ENCODE peak calls at places on chromosome 18, in five cellular contexts. J, K, Z, C and S are unnamed samples.

GRCh38 chr18:42155024-42155423 is 200.0 kb downstream of the PIK3C3 start:
- DNase-seq in C (no peak), Z (no peak), J (no peak), K (no peak), S (no peak)

GRCh38 chr18:70781860-70782453 is 493.1 kb downstream of the SOCS6 start:
- DNase-seq in J (peak), C (peak), K (peak), Z (peak), S (peak)

GRCh38 chr18:66211693-66212195 is 392.1 kb downstream of the CDH19 start:
- DNase-seq in K (no peak), C (no peak), Z (no peak), J (no peak), S (no peak)

GRCh38 chr18:9971313-9971920 is 57.6 kb downstream of the VAPA start:
- DNase-seq in Z (peak), K (no peak), C (peak), J (peak), S (peak)

GRCh38 chr18:14768241-14768640 is 20.3 kb downstream of the ANKRD30B start:
- DNase-seq in C (no peak), Z (no peak), K (no peak), J (no peak), S (no peak)

GRCh38 chr18:80176334-80177080 is 67.4 kb downstream of the ADNP2 start:
- DNase-seq in Z (no peak), C (peak), J (no peak), K (no peak), S (peak)

GRCh38 chr18:35514283-35514682 is 16.5 kb upstream of the INO80C start:
- DNase-seq in C (no peak), K (no peak), J (no peak), Z (no peak), S (no peak)

GRCh38 chr18:79955302-79956075 is 4.0 kb upstream of the SLC66A2 start:
- DNase-seq in K (no peak), C (no peak), Z (no peak), J (no peak), S (no peak)

GRCh38 chr18:75071866-75072671 is 136.9 kb downstream of the PTGR3 start:
- DNase-seq in K (no peak), J (no peak), Z (no peak), C (no peak), S (no peak)

GRCh38 chr18:21704603-21705364 is at the start of gene ABHD3:
- DNase-seq in Z (peak), C (peak), J (peak), K (peak), S (peak)

GRCh38 chr18:22167091-22167470 is 2.3 kb upstream of the GATA6 start:
- DNase-seq in Z (no peak), J (peak), K (peak), C (no peak), S (no peak)

GRCh38 chr18:79690586-79691482 is 11.2 kb downstream of the CTDP1 start:
- DNase-seq in K (no peak), J (no peak), C (no peak), Z (no peak), S (no peak)

GRCh38 chr18:70333757-70334156 is 44.9 kb downstream of the SOCS6 start:
- DNase-seq in C (peak), K (no peak), J (peak), Z (peak), S (peak)

GRCh38 chr18:80245781-80246655 is 1.3 kb downstream of the PARD6G start:
- DNase-seq in J (no peak), C (no peak), Z (peak), K (no peak), S (no peak)

GRCh38 chr18:23137093-23137640 is 1.9 kb downstream of the CABLES1 start:
- DNase-seq in J (no peak), K (no peak), Z (no peak), C (peak), S (no peak)

GRCh38 chr18:47881752-47882455 is 48.6 kb downstream of the SMAD2 start:
- DNase-seq in Z (peak), J (peak), C (peak), K (no peak), S (peak)

GRCh38 chr18:5582054-5582453 is 38.3 kb upstream of the EPB41L3 start:
- DNase-seq in C (peak), J (no peak), Z (no peak), K (no peak), S (peak)

GRCh38 chr18:9757851-9758587 is 49.9 kb downstream of the RAB31 start:
- DNase-seq in J (peak), Z (no peak), K (no peak), C (peak), S (peak)

GRCh38 chr18:9740076-9740475 is 32.0 kb downstream of the RAB31 start:
- DNase-seq in J (no peak), K (no peak), C (no peak), Z (peak), S (no peak)

GRCh38 chr18:42290318-42291307 is 335.6 kb downstream of the PIK3C3 start:
- DNase-seq in Z (no peak), C (no peak), J (no peak), K (peak), S (no peak)

GRCh38 chr18:7221424-7222155 is 9.3 kb upstream of the LRRC30 start:
- DNase-seq in J (peak), C (peak), K (no peak), Z (peak), S (peak)

GRCh38 chr18:37422116-37422515 is 143.5 kb downstream of the CELF4 start:
- DNase-seq in K (no peak), Z (no peak), J (no peak), C (no peak), S (no peak)
- TF ChIP-seq CTCF in K (no peak), Z (no peak), J (no peak), C (no peak), S (no peak)

DNA sequence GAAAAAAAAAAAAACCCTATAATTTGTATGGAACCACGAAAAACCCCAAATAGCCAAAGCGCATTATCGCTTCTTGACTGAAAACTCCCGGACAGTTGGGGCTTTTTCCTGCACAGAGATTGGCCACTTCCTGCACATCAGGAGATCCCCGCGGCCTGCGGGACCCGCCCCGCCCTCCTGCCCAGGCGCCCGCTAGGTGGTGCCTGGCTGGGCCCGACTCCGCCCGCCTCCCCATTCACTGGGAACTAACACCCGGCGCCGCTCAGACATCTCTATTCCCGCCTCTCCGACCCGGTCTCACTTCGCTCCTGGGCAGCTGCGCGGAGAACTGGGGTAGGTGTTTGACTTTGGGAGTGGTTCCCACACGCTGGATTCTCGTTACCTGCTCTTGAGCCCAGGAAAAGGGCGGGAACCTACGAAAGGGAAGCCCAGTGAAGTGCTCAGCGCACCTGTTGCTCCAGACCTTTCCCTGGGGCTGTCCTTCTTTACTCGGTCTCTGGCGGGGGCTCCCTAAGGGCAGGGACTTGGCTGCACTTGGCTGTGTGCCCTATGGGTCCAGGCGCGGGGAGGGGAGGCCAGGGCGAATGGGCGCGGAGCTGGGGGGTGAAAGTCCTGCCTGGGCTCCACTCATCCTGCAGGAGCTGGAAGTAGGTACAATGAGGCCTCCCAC is at the start of gene HMSD:
- DNase-seq in K (peak), C (peak), J (peak), Z (peak), S (no peak)
- TF ChIP-seq CTCF in K (peak), C (peak), J (peak), Z (peak), S (peak)

DNA sequence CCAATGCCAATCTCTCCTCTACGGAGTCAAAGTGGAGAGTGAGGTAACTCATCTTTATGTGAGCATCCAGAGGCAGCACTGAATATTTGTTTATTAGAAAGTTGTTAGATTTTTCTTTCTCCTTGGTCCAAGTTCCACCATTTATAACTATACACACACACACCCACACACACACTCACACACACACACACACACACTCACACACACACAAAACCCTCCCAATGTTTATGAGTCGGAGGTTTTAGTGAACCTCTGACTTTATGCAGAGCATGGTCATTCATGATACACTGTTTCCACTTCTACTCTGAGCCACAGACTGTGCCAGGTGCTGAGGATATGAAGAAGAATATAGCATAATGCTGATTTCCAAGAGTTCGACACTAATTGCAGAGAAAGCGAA is 132.9 kb upstream of the CCDC68 start:
- DNase-seq in C (no peak), Z (no peak), K (no peak), J (no peak), S (no peak)
- TF ChIP-seq CTCF in C (no peak), Z (no peak), K (no peak), J (no peak), S (no peak)

GRCh38 chr18:52343138-52343537 is 3.1 kb downstream of the DCC start:
- DNase-seq in Z (no peak), K (no peak), C (peak), J (peak), S (no peak)
- TF ChIP-seq CTCF in Z (no peak), K (no peak), C (peak), J (peak), S (no peak)

GRCh38 chr18:49859006-49859359 is 45.6 kb upstream of the ACAA2 start:
- DNase-seq in C (no peak), K (no peak), J (no peak), Z (no peak), S (no peak)
- TF ChIP-seq CTCF in C (no peak), K (no peak), J (peak), Z (no peak), S (peak)

DNA sequence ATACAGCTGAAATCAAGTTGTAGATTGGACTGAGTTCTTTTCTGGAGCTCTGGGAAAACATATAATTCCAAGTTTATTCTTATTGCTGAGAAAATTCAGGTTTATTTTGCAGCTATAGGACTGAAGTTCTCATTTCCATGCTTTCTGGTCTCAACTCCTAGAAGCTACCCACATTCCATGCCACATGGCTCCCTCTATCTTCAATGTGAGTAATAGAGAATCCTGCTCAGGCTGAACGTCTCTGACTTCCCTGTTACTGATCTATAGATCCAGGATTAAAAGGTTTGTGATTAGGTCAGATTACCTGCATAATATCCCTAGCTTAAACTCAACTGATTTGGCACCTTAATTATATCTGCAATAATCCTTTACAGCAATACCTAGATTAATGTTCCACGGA is 453.8 kb upstream of the MC4R start:
- DNase-seq in Z (peak), C (peak), J (no peak), K (no peak), S (no peak)
- TF ChIP-seq CTCF in Z (peak), C (peak), J (no peak), K (peak), S (no peak)

DNA sequence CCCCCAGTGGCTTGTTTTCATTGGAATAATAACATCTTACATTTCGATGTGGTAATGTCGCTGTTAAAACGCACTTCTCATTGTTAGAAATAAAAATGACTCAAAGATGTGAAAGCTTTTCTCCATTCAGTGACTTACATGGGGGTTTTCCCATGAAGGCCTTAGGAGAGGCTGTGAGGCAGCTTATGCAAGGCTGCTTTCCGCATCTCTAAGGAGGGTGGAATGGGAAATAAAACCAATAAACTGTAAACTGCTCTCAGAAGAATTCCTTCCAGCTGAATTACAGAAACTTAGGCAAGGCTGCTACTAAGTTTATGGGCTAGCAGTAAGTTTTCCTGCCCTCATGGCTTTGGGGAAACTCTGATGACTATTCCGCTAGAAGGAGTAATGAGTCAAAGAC is 97.6 kb upstream of the SMAD7 start:
- DNase-seq in Z (no peak), K (no peak), J (no peak), C (peak), S (peak)
- TF ChIP-seq CTCF in Z (no peak), K (no peak), J (no peak), C (no peak), S (no peak)

DNA sequence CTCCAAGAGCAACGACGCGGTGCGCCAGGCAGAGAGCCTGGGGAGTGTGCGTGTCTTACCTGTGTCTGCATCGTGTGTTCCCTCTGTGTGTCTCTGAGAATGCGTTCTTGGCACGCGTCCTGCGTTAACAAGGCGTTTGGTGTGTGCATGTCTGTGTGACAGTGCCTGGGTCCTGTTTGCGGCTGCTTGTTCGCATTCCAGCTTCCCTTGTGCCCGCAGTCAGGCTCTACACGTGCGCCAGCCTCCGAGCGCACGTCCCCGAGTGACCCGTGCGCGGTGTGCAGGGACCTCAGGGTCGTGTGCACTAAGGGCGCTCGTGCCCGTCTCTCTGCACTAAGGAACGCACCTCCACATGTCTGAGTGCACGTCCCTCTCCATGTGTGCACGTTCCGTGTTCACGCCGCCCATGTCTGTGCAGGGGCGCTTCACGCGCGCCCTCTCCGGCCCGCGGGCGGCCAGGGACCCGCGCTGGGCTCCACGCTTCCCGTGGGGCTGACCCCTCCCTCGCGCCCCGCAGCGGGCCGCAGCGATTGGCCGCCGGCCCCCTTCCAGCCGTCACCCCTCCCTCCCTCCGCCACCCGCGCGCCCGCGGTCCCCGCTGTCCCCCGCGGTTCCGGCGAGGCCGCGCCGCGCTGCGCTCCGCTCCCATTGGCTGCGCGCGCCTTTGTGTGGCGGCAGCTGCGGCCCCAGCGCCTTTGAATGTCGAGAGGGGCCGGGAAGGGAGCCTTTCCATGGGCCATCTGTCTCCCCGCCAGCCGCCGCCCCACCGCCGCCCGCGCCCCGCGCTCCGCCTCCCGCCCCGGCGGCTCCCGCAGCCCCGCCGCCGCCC is 229.4 kb downstream of the HAUS1 start:
- DNase-seq in K (peak), C (peak), J (peak), Z (peak), S (no peak)
- TF ChIP-seq CTCF in K (no peak), C (no peak), J (no peak), Z (no peak), S (no peak)

GRCh38 chr18:76689646-76690264 is 132.6 kb upstream of the ZNF236 start:
- DNase-seq in J (peak), Z (no peak), C (no peak), K (no peak), S (no peak)
- TF ChIP-seq CTCF in J (no peak), Z (no peak), C (peak), K (no peak), S (peak)